ENCODE peak calls at places on chromosomes 7 and 10, in four cellular contexts. Y, F, H and A are unnamed samples.

GRCh38 chr10:13346280-13346819 is 1.7 kb downstream of the SEPHS1 start:
- DNase-seq in Y (no peak), F (no peak), H (no peak), A (no peak)

GRCh38 chr7:128708235-128708634 is 30.9 kb upstream of the CALU start:
- DNase-seq in Y (no peak), F (no peak), H (no peak), A (no peak)

GRCh38 chr7:73449422-73449821 is 15.8 kb downstream of the FZD9 start:
- DNase-seq in Y (no peak), F (no peak), H (no peak), A (no peak)

GRCh38 chr7:50653116-50653854 is 88.1 kb upstream of the DDC start:
- DNase-seq in Y (no peak), F (peak; percentile 8), H (no peak), A (no peak)

GRCh38 chr7:104900525-104900924 is 113.5 kb upstream of the KMT2E start:
- DNase-seq in Y (no peak), F (peak; percentile 90), H (no peak), A (no peak)

GRCh38 chr7:28725045-28725630 is 233.0 kb downstream of the TRIL start:
- DNase-seq in Y (no peak), F (no peak), H (no peak), A (no peak)

GRCh38 chr10:60536529-60537114 is 146.9 kb upstream of the ANK3 start:
- DNase-seq in Y (no peak), F (no peak), H (no peak), A (no peak)

GRCh38 chr7:77800158-77800557 is 1.6 kb downstream of the PHTF2 start:
- DNase-seq in Y (no peak), F (no peak), H (peak; percentile 48), A (peak; percentile 90)

GRCh38 chr7:42218248-42218647 is 18.8 kb downstream of the GLI3 start:
- DNase-seq in Y (no peak), F (no peak), H (no peak), A (peak; percentile 1)

GRCh38 chr10:14727389-14727918 is 47.2 kb downstream of the FAM107B start:
- DNase-seq in Y (no peak), F (no peak), H (no peak), A (no peak)

GRCh38 chr10:30630571-30630970 is 1.0 kb upstream of the LYZL2 start:
- DNase-seq in Y (no peak), F (no peak), H (no peak), A (no peak)

GRCh38 chr10:74433993-74434392 is 283.0 kb downstream of the ADK start:
- DNase-seq in Y (no peak), F (no peak), H (no peak), A (no peak)

GRCh38 chr7:138163800-138164199 is 87.5 kb downstream of the AKR1D1 start:
- DNase-seq in Y (no peak), F (no peak), H (no peak), A (no peak)

GRCh38 chr10:125639846-125640245 is 43.1 kb downstream of the TEX36 start:
- DNase-seq in Y (no peak), F (no peak), H (no peak), A (no peak)

GRCh38 chr10:77029684-77030407 is 607.8 kb downstream of the KCNMA1 start:
- DNase-seq in Y (no peak), F (no peak), H (no peak), A (no peak)

GRCh38 chr10:116674901-116675423 is 54.2 kb downstream of the PNLIPRP2 start:
- DNase-seq in Y (no peak), F (no peak), H (no peak), A (no peak)

GRCh38 chr7:26008428-26008827 is 143.6 kb upstream of the NFE2L3 start:
- DNase-seq in Y (no peak), F (no peak), H (no peak), A (no peak)

GRCh38 chr7:139704308-139704879 is 73.4 kb downstream of the HIPK2 start:
- DNase-seq in Y (no peak), F (no peak), H (no peak), A (no peak)

GRCh38 chr10:103529539-103529938 is 36.0 kb downstream of the NEURL1 start:
- DNase-seq in Y (no peak), F (no peak), H (no peak), A (no peak)

GRCh38 chr10:110637558-110638053 is 6.5 kb upstream of the RBM20 start:
- DNase-seq in Y (no peak), F (no peak), H (no peak), A (no peak)

GRCh38 chr10:68086011-68086410 is 10.9 kb upstream of the HERC4 start:
- DNase-seq in Y (no peak), F (no peak), H (no peak), A (no peak)

GRCh38 chr10:10294801-10295515 is 722.7 kb upstream of the CELF2 start:
- DNase-seq in Y (no peak), F (no peak), H (no peak), A (no peak)

GRCh38 chr7:2069472-2069860 is 163.3 kb downstream of the MAD1L1 start:
- DNase-seq in Y (no peak), F (no peak), H (no peak), A (no peak)

GRCh38 chr10:38032881-38033280 is 22.4 kb downstream of the ZNF33A start:
- DNase-seq in Y (no peak), F (no peak), H (no peak), A (no peak)

GRCh38 chr10:73076361-73077183 is 20.1 kb downstream of the P4HA1 start:
- DNase-seq in Y (no peak), F (no peak), H (no peak), A (no peak)

GRCh38 chr7:23685770-23686169 is 5.8 kb downstream of the FAM221A start:
- DNase-seq in Y (no peak), F (no peak), H (no peak), A (no peak)

DNA sequence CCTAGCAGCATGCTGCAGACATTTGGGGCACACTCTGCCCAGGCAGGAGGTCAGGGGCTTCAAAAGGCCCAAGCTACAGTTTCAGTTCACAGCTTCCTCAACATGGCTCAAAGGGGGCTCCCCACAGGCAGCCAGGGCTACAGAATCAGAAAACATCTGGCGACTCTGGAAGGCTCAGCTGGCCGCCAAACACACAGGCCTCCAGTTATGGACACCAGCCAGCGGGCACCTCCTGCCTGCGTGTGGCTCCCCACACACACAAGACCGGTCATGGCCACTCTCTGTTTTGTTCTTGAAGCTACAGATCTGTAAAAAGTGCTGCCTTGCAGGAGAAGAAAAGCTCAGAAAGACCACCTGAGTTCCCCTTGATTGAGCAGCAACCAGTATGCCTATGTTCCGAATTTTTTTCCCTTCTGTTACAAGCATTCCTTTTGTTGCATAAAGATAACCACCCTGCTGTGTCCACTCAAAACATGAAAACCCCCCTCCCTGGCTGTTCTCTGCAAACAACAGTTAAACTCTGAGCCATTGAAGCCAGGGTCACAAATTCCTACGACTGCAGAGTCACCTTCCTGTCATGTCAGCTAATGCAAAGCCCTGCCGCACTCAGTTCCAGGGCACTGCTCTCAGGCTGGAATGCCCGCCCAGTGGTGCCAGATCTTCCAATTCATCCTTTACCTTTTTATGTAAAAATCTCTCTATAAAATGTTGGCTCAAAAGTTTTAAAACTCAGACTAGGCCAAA is 33.6 kb downstream of the VSTM4 start:
- DNase-seq in Y (no peak), F (peak; percentile 67), H (no peak), A (no peak)
- TF ChIP-seq TARDBP in Y (no peak), F (no peak), H (no peak), A (no peak)

DNA sequence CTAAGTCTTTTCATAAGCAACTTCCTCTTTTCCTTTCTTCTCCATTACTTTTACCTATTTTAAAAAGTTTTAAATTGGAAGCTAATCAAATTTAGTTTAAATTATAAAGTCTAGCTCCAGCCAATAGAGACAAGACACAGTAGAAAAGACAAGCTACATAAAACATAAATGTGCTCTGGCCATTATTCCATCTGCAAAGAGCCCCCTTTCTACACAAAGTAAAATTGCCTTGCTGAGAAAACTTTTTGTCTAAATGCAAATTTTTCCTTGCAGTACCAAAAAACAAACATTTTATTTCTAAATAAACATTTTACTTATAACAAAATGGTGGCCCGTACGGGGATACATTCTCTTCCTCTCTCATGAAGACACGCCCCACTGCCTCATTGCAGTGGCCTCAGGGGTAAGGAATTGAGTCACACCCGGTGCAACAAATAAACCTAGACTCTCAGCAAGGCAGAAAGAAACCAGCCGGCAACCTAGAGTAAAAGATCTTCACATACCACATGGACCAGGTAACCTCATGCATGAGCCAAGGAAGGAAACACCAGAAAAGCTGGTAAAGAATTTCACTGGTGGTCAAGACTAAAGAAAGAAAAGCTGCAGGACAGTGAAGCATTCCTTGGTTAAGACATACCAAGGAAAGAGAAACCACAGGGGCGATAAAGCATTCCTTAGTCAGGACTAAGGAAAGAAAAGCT is 71.6 kb upstream of the ZNF746 start:
- DNase-seq in Y (no peak), F (no peak), H (no peak), A (no peak)
- TF ChIP-seq TARDBP in Y (no peak), F (no peak), H (no peak), A (no peak)

DNA sequence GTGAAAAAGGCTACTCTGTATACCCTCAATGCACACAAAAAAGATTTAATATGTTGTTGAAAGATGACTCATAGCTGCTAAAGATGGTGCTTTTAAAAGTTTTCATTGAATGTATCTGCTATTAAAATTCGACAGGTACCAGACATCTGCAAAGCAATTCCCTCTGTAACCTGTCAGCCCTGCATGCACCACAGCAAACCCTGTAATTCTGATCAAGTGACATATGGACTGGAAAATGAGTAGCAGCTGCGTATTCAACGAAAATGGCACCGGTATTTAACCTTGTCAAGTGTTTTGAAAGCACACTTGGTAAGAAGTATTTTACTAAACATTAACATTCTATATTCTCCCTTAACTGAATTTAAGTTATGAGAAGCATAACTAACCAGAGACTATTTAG is 58.2 kb upstream of the PTPRN2 start:
- DNase-seq in Y (no peak), F (no peak), H (no peak), A (no peak)
- TF ChIP-seq TARDBP in Y (no peak), F (no peak), H (no peak), A (no peak)

GRCh38 chr7:27031289-27032172 is 64.3 kb downstream of the HOXA1 start:
- DNase-seq in Y (no peak), F (no peak), H (peak; percentile 1), A (no peak)
- TF ChIP-seq TARDBP in Y (no peak), F (no peak), H (no peak), A (no peak)

DNA sequence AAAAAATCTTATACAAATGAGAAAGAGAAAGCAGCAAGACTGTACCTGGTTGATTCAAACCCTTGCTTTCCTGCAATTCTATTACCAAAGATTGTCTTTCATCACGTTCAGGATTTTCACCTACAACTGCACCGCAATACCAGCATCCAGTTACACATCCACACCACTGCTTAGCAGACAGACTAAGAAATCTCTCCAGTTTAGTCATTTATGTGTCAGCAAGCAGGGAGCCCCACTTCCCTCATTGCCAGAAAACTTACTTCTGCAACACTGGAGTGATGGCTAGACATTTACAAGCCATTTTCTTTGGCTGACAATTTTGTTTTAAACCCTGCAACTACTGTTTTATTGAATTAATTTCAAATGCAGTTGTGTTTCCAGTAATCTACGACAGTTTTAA is 359.6 kb upstream of the MEOX2 start:
- DNase-seq in Y (no peak), F (no peak), H (no peak), A (no peak)
- TF ChIP-seq TARDBP in Y (no peak), F (no peak), H (no peak), A (no peak)

GRCh38 chr10:78310481-78311080 is 276.9 kb downstream of the RPS24 start:
- DNase-seq in Y (no peak), F (no peak), H (no peak), A (no peak)
- TF ChIP-seq TARDBP in Y (no peak), F (no peak), H (no peak), A (no peak)